ENCODE peak calls at places on chromosomes 12 and 14, in seven cellular contexts. One of them, this sample, is unnamed.

GRCh38 chr14:83208346-83208745 is 1674.7 kb upstream of the SEL1L start:
- DNase-seq in stimulated activated CD8-positive, alpha-beta memory T cell treated with anti-CD3 and anti-CD28 coated beads, Interleukin-7, amount 100 ng/mL, for 4 hours: no peak
- DNase-seq in putamen: no peak
- DNase-seq in colonic mucosa: no peak
- DNase-seq in skeletal muscle cell: no peak
- DNase-seq in HS-5: no peak
- DNase-seq in substantia nigra: no peak
- DNase-seq in this sample: no peak

GRCh38 chr12:29425722-29426121 is 44.8 kb upstream of the ERGIC2 start:
- DNase-seq in HS-5: no peak
- DNase-seq in colonic mucosa: no peak
- DNase-seq in skeletal muscle cell: no peak
- DNase-seq in substantia nigra: no peak
- DNase-seq in putamen: no peak
- DNase-seq in stimulated activated CD8-positive, alpha-beta memory T cell treated with anti-CD3 and anti-CD28 coated beads, Interleukin-7, amount 100 ng/mL, for 4 hours: no peak
- DNase-seq in this sample: no peak

GRCh38 chr14:22613091-22613695 is 15.1 kb downstream of the ABHD4 start:
- DNase-seq in skeletal muscle cell: no peak
- DNase-seq in HS-5: no peak
- DNase-seq in colonic mucosa: peak
- DNase-seq in stimulated activated CD8-positive, alpha-beta memory T cell treated with anti-CD3 and anti-CD28 coated beads, Interleukin-7, amount 100 ng/mL, for 4 hours: no peak
- DNase-seq in putamen: no peak
- DNase-seq in substantia nigra: no peak
- DNase-seq in this sample: no peak

GRCh38 chr12:47783024-47783755 is 10.2 kb downstream of the SLC48A1 start:
- DNase-seq in skeletal muscle cell: no peak
- DNase-seq in putamen: no peak
- DNase-seq in colonic mucosa: no peak
- DNase-seq in HS-5: no peak
- DNase-seq in stimulated activated CD8-positive, alpha-beta memory T cell treated with anti-CD3 and anti-CD28 coated beads, Interleukin-7, amount 100 ng/mL, for 4 hours: no peak
- DNase-seq in substantia nigra: no peak
- DNase-seq in this sample: no peak

GRCh38 chr12:68334136-68334535 is 2.0 kb upstream of the MDM1 start:
- DNase-seq in putamen: no peak
- DNase-seq in stimulated activated CD8-positive, alpha-beta memory T cell treated with anti-CD3 and anti-CD28 coated beads, Interleukin-7, amount 100 ng/mL, for 4 hours: no peak
- DNase-seq in HS-5: no peak
- DNase-seq in substantia nigra: no peak
- DNase-seq in skeletal muscle cell: no peak
- DNase-seq in colonic mucosa: peak
- DNase-seq in this sample: peak

GRCh38 chr12:64180951-64181350 is 41.1 kb downstream of the KICS2 start:
- DNase-seq in HS-5: no peak
- DNase-seq in colonic mucosa: no peak
- DNase-seq in putamen: no peak
- DNase-seq in skeletal muscle cell: no peak
- DNase-seq in substantia nigra: no peak
- DNase-seq in stimulated activated CD8-positive, alpha-beta memory T cell treated with anti-CD3 and anti-CD28 coated beads, Interleukin-7, amount 100 ng/mL, for 4 hours: no peak
- DNase-seq in this sample: no peak

GRCh38 chr12:40104461-40105264 is 1.2 kb downstream of the SLC2A13 start:
- DNase-seq in substantia nigra: no peak
- DNase-seq in colonic mucosa: peak
- DNase-seq in stimulated activated CD8-positive, alpha-beta memory T cell treated with anti-CD3 and anti-CD28 coated beads, Interleukin-7, amount 100 ng/mL, for 4 hours: no peak
- DNase-seq in HS-5: no peak
- DNase-seq in putamen: no peak
- DNase-seq in skeletal muscle cell: no peak
- DNase-seq in this sample: peak

GRCh38 chr12:25970082-25970481 is 11.6 kb downstream of the RASSF8 start:
- DNase-seq in substantia nigra: no peak
- DNase-seq in HS-5: no peak
- DNase-seq in stimulated activated CD8-positive, alpha-beta memory T cell treated with anti-CD3 and anti-CD28 coated beads, Interleukin-7, amount 100 ng/mL, for 4 hours: no peak
- DNase-seq in skeletal muscle cell: no peak
- DNase-seq in putamen: no peak
- DNase-seq in colonic mucosa: no peak
- DNase-seq in this sample: no peak

GRCh38 chr12:12562016-12562483 is 613 bp downstream of the DUSP16 start:
- DNase-seq in substantia nigra: peak
- DNase-seq in skeletal muscle cell: no peak
- DNase-seq in putamen: peak
- DNase-seq in HS-5: no peak
- DNase-seq in stimulated activated CD8-positive, alpha-beta memory T cell treated with anti-CD3 and anti-CD28 coated beads, Interleukin-7, amount 100 ng/mL, for 4 hours: no peak
- DNase-seq in colonic mucosa: peak
- DNase-seq in this sample: peak

GRCh38 chr12:4031703-4032291 is 158.6 kb upstream of the PARP11 start:
- DNase-seq in colonic mucosa: peak
- DNase-seq in skeletal muscle cell: no peak
- DNase-seq in HS-5: no peak
- DNase-seq in substantia nigra: no peak
- DNase-seq in putamen: no peak
- DNase-seq in stimulated activated CD8-positive, alpha-beta memory T cell treated with anti-CD3 and anti-CD28 coated beads, Interleukin-7, amount 100 ng/mL, for 4 hours: no peak
- DNase-seq in this sample: no peak

GRCh38 chr12:80064269-80064668 is 35.1 kb upstream of the OTOGL start:
- DNase-seq in stimulated activated CD8-positive, alpha-beta memory T cell treated with anti-CD3 and anti-CD28 coated beads, Interleukin-7, amount 100 ng/mL, for 4 hours: no peak
- DNase-seq in skeletal muscle cell: peak
- DNase-seq in HS-5: no peak
- DNase-seq in substantia nigra: no peak
- DNase-seq in colonic mucosa: no peak
- DNase-seq in putamen: no peak
- DNase-seq in this sample: no peak

GRCh38 chr12:106070611-106071010 is 68.1 kb downstream of the NUAK1 start:
- DNase-seq in colonic mucosa: no peak
- DNase-seq in substantia nigra: no peak
- DNase-seq in stimulated activated CD8-positive, alpha-beta memory T cell treated with anti-CD3 and anti-CD28 coated beads, Interleukin-7, amount 100 ng/mL, for 4 hours: no peak
- DNase-seq in HS-5: no peak
- DNase-seq in putamen: no peak
- DNase-seq in skeletal muscle cell: no peak
- DNase-seq in this sample: no peak

GRCh38 chr14:88482524-88482923 is 72.3 kb downstream of the PTPN21 start:
- DNase-seq in substantia nigra: no peak
- DNase-seq in putamen: no peak
- DNase-seq in colonic mucosa: no peak
- DNase-seq in HS-5: no peak
- DNase-seq in stimulated activated CD8-positive, alpha-beta memory T cell treated with anti-CD3 and anti-CD28 coated beads, Interleukin-7, amount 100 ng/mL, for 4 hours: no peak
- DNase-seq in skeletal muscle cell: no peak
- DNase-seq in this sample: no peak

GRCh38 chr14:69038449-69039286 is 59.6 kb upstream of the ACTN1 start:
- DNase-seq in stimulated activated CD8-positive, alpha-beta memory T cell treated with anti-CD3 and anti-CD28 coated beads, Interleukin-7, amount 100 ng/mL, for 4 hours: no peak
- DNase-seq in substantia nigra: no peak
- DNase-seq in skeletal muscle cell: peak
- DNase-seq in putamen: no peak
- DNase-seq in HS-5: no peak
- DNase-seq in colonic mucosa: no peak
- DNase-seq in this sample: no peak

GRCh38 chr12:73210574-73211204 is 938.5 kb downstream of the TRHDE start:
- DNase-seq in skeletal muscle cell: no peak
- DNase-seq in colonic mucosa: no peak
- DNase-seq in stimulated activated CD8-positive, alpha-beta memory T cell treated with anti-CD3 and anti-CD28 coated beads, Interleukin-7, amount 100 ng/mL, for 4 hours: no peak
- DNase-seq in HS-5: no peak
- DNase-seq in putamen: no peak
- DNase-seq in substantia nigra: no peak
- DNase-seq in this sample: no peak

GRCh38 chr12:106901276-106901675 is 54.4 kb upstream of the TMEM263 start:
- DNase-seq in colonic mucosa: no peak
- DNase-seq in stimulated activated CD8-positive, alpha-beta memory T cell treated with anti-CD3 and anti-CD28 coated beads, Interleukin-7, amount 100 ng/mL, for 4 hours: no peak
- DNase-seq in substantia nigra: no peak
- DNase-seq in putamen: no peak
- DNase-seq in HS-5: no peak
- DNase-seq in skeletal muscle cell: no peak
- DNase-seq in this sample: no peak

GRCh38 chr12:101832030-101832429 is 1.3 kb upstream of the GNPTAB start:
- DNase-seq in skeletal muscle cell: no peak
- DNase-seq in putamen: no peak
- DNase-seq in stimulated activated CD8-positive, alpha-beta memory T cell treated with anti-CD3 and anti-CD28 coated beads, Interleukin-7, amount 100 ng/mL, for 4 hours: no peak
- DNase-seq in colonic mucosa: no peak
- DNase-seq in substantia nigra: no peak
- DNase-seq in HS-5: no peak
- DNase-seq in this sample: no peak

GRCh38 chr14:53630336-53630735 is 326.3 kb downstream of the BMP4 start:
- DNase-seq in HS-5: no peak
- DNase-seq in substantia nigra: no peak
- DNase-seq in putamen: no peak
- DNase-seq in skeletal muscle cell: no peak
- DNase-seq in colonic mucosa: no peak
- DNase-seq in stimulated activated CD8-positive, alpha-beta memory T cell treated with anti-CD3 and anti-CD28 coated beads, Interleukin-7, amount 100 ng/mL, for 4 hours: no peak
- DNase-seq in this sample: no peak

GRCh38 chr14:102616318-102616717 is 23.9 kb downstream of the RCOR1 start:
- DNase-seq in HS-5: no peak
- DNase-seq in skeletal muscle cell: no peak
- DNase-seq in putamen: no peak
- DNase-seq in substantia nigra: no peak
- DNase-seq in colonic mucosa: no peak
- DNase-seq in stimulated activated CD8-positive, alpha-beta memory T cell treated with anti-CD3 and anti-CD28 coated beads, Interleukin-7, amount 100 ng/mL, for 4 hours: no peak
- DNase-seq in this sample: no peak

GRCh38 chr14:71344506-71344905 is 437.2 kb downstream of the PCNX1 start:
- DNase-seq in HS-5: no peak
- DNase-seq in stimulated activated CD8-positive, alpha-beta memory T cell treated with anti-CD3 and anti-CD28 coated beads, Interleukin-7, amount 100 ng/mL, for 4 hours: no peak
- DNase-seq in putamen: no peak
- DNase-seq in skeletal muscle cell: no peak
- DNase-seq in colonic mucosa: no peak
- DNase-seq in substantia nigra: no peak
- DNase-seq in this sample: no peak

GRCh38 chr12:54357802-54358619 is 6.3 kb downstream of the GPR84 start:
- DNase-seq in stimulated activated CD8-positive, alpha-beta memory T cell treated with anti-CD3 and anti-CD28 coated beads, Interleukin-7, amount 100 ng/mL, for 4 hours: peak
- DNase-seq in putamen: no peak
- DNase-seq in colonic mucosa: no peak
- DNase-seq in skeletal muscle cell: no peak
- DNase-seq in HS-5: no peak
- DNase-seq in substantia nigra: no peak
- DNase-seq in this sample: peak

GRCh38 chr14:100537701-100538565 is 49.3 kb downstream of the BEGAIN start:
- DNase-seq in putamen: peak
- DNase-seq in stimulated activated CD8-positive, alpha-beta memory T cell treated with anti-CD3 and anti-CD28 coated beads, Interleukin-7, amount 100 ng/mL, for 4 hours: no peak
- DNase-seq in substantia nigra: peak
- DNase-seq in skeletal muscle cell: no peak
- DNase-seq in colonic mucosa: peak
- DNase-seq in HS-5: no peak
- DNase-seq in this sample: peak

GRCh38 chr14:51165415-51165814 is 70.5 kb upstream of the TRIM9 start:
- DNase-seq in substantia nigra: no peak
- DNase-seq in colonic mucosa: no peak
- DNase-seq in stimulated activated CD8-positive, alpha-beta memory T cell treated with anti-CD3 and anti-CD28 coated beads, Interleukin-7, amount 100 ng/mL, for 4 hours: no peak
- DNase-seq in skeletal muscle cell: no peak
- DNase-seq in HS-5: no peak
- DNase-seq in putamen: no peak
- DNase-seq in this sample: no peak

GRCh38 chr12:107129315-107129930 is 36.1 kb upstream of the CRY1 start:
- DNase-seq in HS-5: no peak
- DNase-seq in stimulated activated CD8-positive, alpha-beta memory T cell treated with anti-CD3 and anti-CD28 coated beads, Interleukin-7, amount 100 ng/mL, for 4 hours: no peak
- DNase-seq in skeletal muscle cell: no peak
- DNase-seq in putamen: no peak
- DNase-seq in substantia nigra: no peak
- DNase-seq in colonic mucosa: no peak
- DNase-seq in this sample: no peak

GRCh38 chr14:81245771-81246170 is 25.0 kb upstream of the GTF2A1 start:
- DNase-seq in skeletal muscle cell: no peak
- DNase-seq in stimulated activated CD8-positive, alpha-beta memory T cell treated with anti-CD3 and anti-CD28 coated beads, Interleukin-7, amount 100 ng/mL, for 4 hours: no peak
- DNase-seq in substantia nigra: no peak
- DNase-seq in HS-5: no peak
- DNase-seq in colonic mucosa: no peak
- DNase-seq in putamen: no peak
- DNase-seq in this sample: no peak

GRCh38 chr14:94819531-94819930 is 49.6 kb upstream of the GSC start:
- DNase-seq in skeletal muscle cell: no peak
- DNase-seq in HS-5: no peak
- DNase-seq in substantia nigra: no peak
- DNase-seq in putamen: no peak
- DNase-seq in stimulated activated CD8-positive, alpha-beta memory T cell treated with anti-CD3 and anti-CD28 coated beads, Interleukin-7, amount 100 ng/mL, for 4 hours: no peak
- DNase-seq in colonic mucosa: no peak
- DNase-seq in this sample: no peak

GRCh38 chr14:105147701-105148603 is 20.6 kb downstream of the JAG2 start:
- DNase-seq in skeletal muscle cell: no peak
- DNase-seq in stimulated activated CD8-positive, alpha-beta memory T cell treated with anti-CD3 and anti-CD28 coated beads, Interleukin-7, amount 100 ng/mL, for 4 hours: no peak
- DNase-seq in HS-5: no peak
- DNase-seq in substantia nigra: no peak
- DNase-seq in putamen: no peak
- DNase-seq in colonic mucosa: no peak
- DNase-seq in this sample: no peak

GRCh38 chr12:103833095-103833777 is 7.8 kb downstream of the NT5DC3 start:
- DNase-seq in putamen: no peak
- DNase-seq in substantia nigra: no peak
- DNase-seq in skeletal muscle cell: no peak
- DNase-seq in HS-5: no peak
- DNase-seq in stimulated activated CD8-positive, alpha-beta memory T cell treated with anti-CD3 and anti-CD28 coated beads, Interleukin-7, amount 100 ng/mL, for 4 hours: no peak
- DNase-seq in colonic mucosa: no peak
- DNase-seq in this sample: no peak